ENCODE peak calls at places on chromosomes 6 and 20, in seven cellular contexts. N is neuronal stem cell, A is mesenchymal stem cell, F is H9, U is mesendoderm, L is IMR-90, O is H1. Z is an unnamed sample.

GRCh38 chr6:92779758-92780157 is 639.6 kb downstream of the EPHA7 start:
- DNase-seq in F (no peak), L (peak), O (no peak), U (no peak), N (no peak), A (peak), Z (no peak)

GRCh38 chr6:96811136-96811535 is 26.1 kb downstream of the GPR63 start:
- DNase-seq in O (no peak), L (no peak), A (no peak), N (peak), U (no peak), F (no peak), Z (peak)

GRCh38 chr6:88376197-88376596 is 210.1 kb upstream of the CNR1 start:
- DNase-seq in N (no peak), L (no peak), F (no peak), U (no peak), A (no peak), O (no peak), Z (no peak)

GRCh38 chr6:20723236-20723635 is 189.0 kb downstream of the CDKAL1 start:
- DNase-seq in L (no peak), A (no peak), O (no peak), U (no peak), F (no peak), N (no peak), Z (no peak)

GRCh38 chr20:644692-645317 is 8.2 kb downstream of the SRXN1 start:
- DNase-seq in N (no peak), U (no peak), L (no peak), F (no peak), A (no peak), O (no peak), Z (no peak)

GRCh38 chr20:43941476-43942212 is 27.0 kb downstream of the TOX2 start:
- DNase-seq in L (peak), O (no peak), A (no peak), F (no peak), N (no peak), U (no peak), Z (peak)

GRCh38 chr20:64064145-64064698 is 1.2 kb downstream of the TCEA2 start:
- DNase-seq in A (peak), F (no peak), N (no peak), U (no peak), O (no peak), L (peak), Z (no peak)

GRCh38 chr6:31972709-31973350 is 892 bp upstream of the DXO start:
- DNase-seq in L (peak), O (no peak), A (peak), F (no peak), N (no peak), U (peak), Z (no peak)

GRCh38 chr20:1370548-1371110 is 22.2 kb downstream of the FKBP1A start:
- DNase-seq in U (no peak), A (peak), O (no peak), N (no peak), F (no peak), L (peak), Z (no peak)

GRCh38 chr6:89989742-89990141 is 95.5 kb downstream of the GJA10 start:
- DNase-seq in O (no peak), F (no peak), U (peak), N (no peak), L (peak), A (peak), Z (peak)

GRCh38 chr20:10877345-10877744 is 203.5 kb upstream of the JAG1 start:
- DNase-seq in O (no peak), U (no peak), L (no peak), A (no peak), N (no peak), F (no peak), Z (no peak)

GRCh38 chr6:154961141-154961540 is 34.0 kb upstream of the TIAM2 start:
- DNase-seq in O (no peak), U (no peak), F (no peak), A (no peak), L (no peak), N (no peak), Z (no peak)

GRCh38 chr20:8709627-8710026 is 359.3 kb upstream of the PLCB4 start:
- DNase-seq in F (no peak), N (no peak), A (no peak), U (no peak), O (no peak), L (no peak), Z (no peak)

GRCh38 chr20:9130407-9130995 is 61.6 kb downstream of the PLCB4 start:
- DNase-seq in O (no peak), L (peak), U (no peak), F (no peak), N (no peak), A (peak), Z (no peak)

GRCh38 chr6:97866616-97867015 is 583.6 kb upstream of the MMS22L start:
- DNase-seq in U (no peak), O (no peak), F (no peak), L (no peak), N (no peak), A (no peak), Z (no peak)

GRCh38 chr6:1387632-1388031 is 1.7 kb upstream of the FOXF2 start:
- DNase-seq in A (no peak), N (peak), L (no peak), F (no peak), O (no peak), U (no peak), Z (no peak)

GRCh38 chr6:133083248-133083967 is 157.7 kb upstream of the EYA4 start:
- DNase-seq in L (no peak), O (no peak), U (no peak), N (no peak), A (no peak), F (no peak), Z (no peak)

GRCh38 chr20:19849341-19850189 is 91.5 kb downstream of the RIN2 start:
- DNase-seq in A (no peak), N (no peak), L (no peak), F (no peak), U (no peak), O (no peak), Z (no peak)

GRCh38 chr6:25028346-25028745 is 92.6 kb upstream of the RIPOR2 start:
- DNase-seq in N (no peak), U (no peak), L (no peak), O (no peak), A (no peak), F (no peak), Z (no peak)

GRCh38 chr6:69279805-69280204 is 517.0 kb downstream of the LMBRD1 start:
- DNase-seq in N (no peak), F (no peak), A (no peak), O (no peak), L (no peak), U (peak), Z (no peak)

GRCh38 chr20:52171025-52171424 is 20.6 kb downstream of the ZFP64 start:
- DNase-seq in L (no peak), F (no peak), N (no peak), O (no peak), A (no peak), U (peak), Z (no peak)

GRCh38 chr20:58524814-58525213 is 9.6 kb upstream of the APCDD1L start:
- DNase-seq in A (no peak), L (peak), F (peak), N (no peak), U (no peak), O (no peak), Z (peak)

GRCh38 chr6:68026483-68026882 is 608.6 kb upstream of the ADGRB3 start:
- DNase-seq in N (no peak), F (no peak), L (no peak), A (no peak), U (no peak), O (no peak), Z (no peak)

GRCh38 chr6:109025639-109026038 is 69.0 kb downstream of the SESN1 start:
- DNase-seq in L (no peak), N (no peak), U (no peak), A (no peak), F (no peak), O (no peak), Z (no peak)

GRCh38 chr20:9121211-9121610 is 52.3 kb downstream of the PLCB4 start:
- DNase-seq in F (no peak), O (no peak), A (no peak), U (no peak), L (no peak), N (no peak), Z (no peak)

GRCh38 chr6:103183831-103184411 is 1675.8 kb downstream of the HACE1 start:
- DNase-seq in F (peak), A (no peak), O (peak), N (peak), L (no peak), U (peak), Z (no peak)

GRCh38 chr6:136792066-136792944 is at the start of gene MAP3K5:
- DNase-seq in U (peak), O (peak), L (peak), F (peak), N (peak), A (peak), Z (peak)

GRCh38 chr6:14747881-14748520 is 497.9 kb upstream of the JARID2 start:
- DNase-seq in A (no peak), U (no peak), O (no peak), L (peak), N (no peak), F (no peak), Z (peak)

GRCh38 chr6:150539568-150539967 is 60.1 kb upstream of the PLEKHG1 start:
- DNase-seq in U (no peak), O (no peak), L (no peak), F (no peak), A (no peak), N (no peak), Z (no peak)

GRCh38 chr20:41003143-41003932 is 25.3 kb upstream of the TOP1 start:
- DNase-seq in O (no peak), A (peak), U (peak), F (peak), L (peak), N (no peak), Z (peak)

GRCh38 chr6:16929814-16930213 is 168.6 kb upstream of the ATXN1 start:
- DNase-seq in L (peak), A (peak), N (no peak), U (no peak), O (no peak), F (no peak), Z (no peak)

GRCh38 chr6:52493669-52494068 is 73.5 kb downstream of the EFHC1 start:
- DNase-seq in U (no peak), A (no peak), F (no peak), N (no peak), L (peak), O (no peak), Z (no peak)

DNA sequence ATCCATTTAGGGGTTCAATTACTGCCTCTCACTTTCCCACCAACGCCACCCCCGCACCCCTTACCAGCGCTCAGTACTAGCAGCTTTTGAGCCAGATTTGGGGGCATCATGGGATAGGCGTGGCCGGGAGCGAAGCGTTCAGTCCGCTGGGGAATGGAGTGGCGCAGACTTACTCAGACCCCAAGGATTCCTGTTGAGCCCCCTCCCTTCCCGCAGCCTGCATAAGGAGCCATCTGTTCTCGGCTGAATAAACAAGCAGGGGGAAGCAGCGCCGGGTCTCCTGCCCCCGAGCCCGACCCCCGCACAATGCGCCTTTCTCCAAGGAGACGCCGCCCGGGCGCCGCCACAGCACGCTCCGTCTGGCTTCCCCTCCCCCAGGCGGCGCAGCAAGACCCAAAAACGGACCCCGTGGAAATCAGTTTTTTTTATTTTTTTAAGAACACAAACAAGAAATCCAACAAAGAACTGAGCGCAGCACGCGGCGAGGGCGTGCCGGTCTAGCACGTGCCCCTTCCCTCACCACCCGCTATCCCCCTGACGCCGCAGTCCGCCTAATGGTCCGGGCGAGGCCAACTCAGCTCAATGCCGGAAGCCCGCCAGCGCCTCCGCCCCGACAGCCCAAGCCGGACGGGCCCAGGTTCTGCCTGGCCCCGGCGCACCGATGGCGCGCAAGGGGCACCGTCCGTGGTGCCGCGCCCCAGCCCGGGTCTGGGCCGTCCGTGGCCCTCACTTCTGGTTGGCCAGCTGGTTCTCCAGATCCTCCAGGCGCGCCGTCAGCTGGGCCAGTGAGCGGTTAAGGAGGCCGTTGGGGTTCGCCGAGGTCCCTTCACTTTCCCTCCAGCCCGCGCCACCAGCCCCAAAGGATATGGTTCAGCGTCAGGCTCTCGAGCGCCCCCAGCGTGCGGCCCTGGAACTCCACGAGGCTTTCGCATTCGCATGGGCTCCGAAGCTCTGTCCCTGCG is 13.3 kb upstream of the RBPJL start:
- DNase-seq in F (peak), O (peak), A (peak), L (peak), N (peak), U (peak), Z (peak)
- H2BK120ac ChIP-seq in F (no peak), O (no peak), A (peak), L (peak), N (peak), U (no peak), Z (peak)

GRCh38 chr6:26403888-26404287 is 1.8 kb downstream of the BTN3A1 start:
- DNase-seq in O (no peak), L (no peak), A (no peak), F (no peak), U (peak), N (no peak), Z (no peak)

GRCh38 chr6:26400626-26401025 is 1.4 kb upstream of the BTN3A1 start:
- DNase-seq in N (no peak), U (no peak), L (no peak), F (no peak), A (no peak), O (no peak), Z (no peak)

GRCh38 chr6:26401389-26401986 is 587 bp upstream of the BTN3A1 start:
- DNase-seq in O (no peak), N (no peak), F (no peak), A (no peak), U (no peak), L (no peak), Z (no peak)

GRCh38 chr6:26401987-26402658 is at the start of gene BTN3A1:
- DNase-seq in N (peak), U (peak), A (peak), F (peak), L (peak), O (peak), Z (peak)

GRCh38 chr6:26404534-26404933 is 2.5 kb downstream of the BTN3A1 start:
- DNase-seq in A (no peak), L (no peak), N (no peak), U (no peak), O (no peak), F (no peak), Z (no peak)
- H2BK120ac ChIP-seq in A (no peak), L (no peak), N (no peak), U (no peak), O (no peak), F (no peak), Z (no peak)

DNA sequence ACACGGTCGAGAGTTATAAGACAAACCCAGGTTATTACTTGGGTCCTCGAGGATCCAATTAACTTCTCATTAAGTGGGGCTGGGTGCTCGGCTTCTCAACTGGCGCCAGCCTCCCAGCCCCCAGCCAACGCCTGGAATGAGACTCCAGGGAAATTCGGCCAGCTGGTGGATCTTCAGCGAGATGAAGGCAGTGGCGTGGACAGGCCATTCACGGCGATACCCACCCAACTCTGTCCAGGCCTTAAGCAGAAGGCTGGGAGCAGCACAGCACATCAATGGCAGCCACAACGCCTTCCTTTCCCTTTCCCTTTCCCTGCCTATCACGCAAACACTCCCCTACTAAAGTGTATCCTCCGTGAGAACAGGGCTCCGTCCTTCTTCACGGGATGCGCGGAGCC is 852 bp downstream of the METTL24 start:
- DNase-seq in A (no peak), F (no peak), L (no peak), O (no peak), N (no peak), U (no peak), Z (no peak)
- H2BK120ac ChIP-seq in A (no peak), F (no peak), L (no peak), O (no peak), N (no peak), U (no peak), Z (peak)

DNA sequence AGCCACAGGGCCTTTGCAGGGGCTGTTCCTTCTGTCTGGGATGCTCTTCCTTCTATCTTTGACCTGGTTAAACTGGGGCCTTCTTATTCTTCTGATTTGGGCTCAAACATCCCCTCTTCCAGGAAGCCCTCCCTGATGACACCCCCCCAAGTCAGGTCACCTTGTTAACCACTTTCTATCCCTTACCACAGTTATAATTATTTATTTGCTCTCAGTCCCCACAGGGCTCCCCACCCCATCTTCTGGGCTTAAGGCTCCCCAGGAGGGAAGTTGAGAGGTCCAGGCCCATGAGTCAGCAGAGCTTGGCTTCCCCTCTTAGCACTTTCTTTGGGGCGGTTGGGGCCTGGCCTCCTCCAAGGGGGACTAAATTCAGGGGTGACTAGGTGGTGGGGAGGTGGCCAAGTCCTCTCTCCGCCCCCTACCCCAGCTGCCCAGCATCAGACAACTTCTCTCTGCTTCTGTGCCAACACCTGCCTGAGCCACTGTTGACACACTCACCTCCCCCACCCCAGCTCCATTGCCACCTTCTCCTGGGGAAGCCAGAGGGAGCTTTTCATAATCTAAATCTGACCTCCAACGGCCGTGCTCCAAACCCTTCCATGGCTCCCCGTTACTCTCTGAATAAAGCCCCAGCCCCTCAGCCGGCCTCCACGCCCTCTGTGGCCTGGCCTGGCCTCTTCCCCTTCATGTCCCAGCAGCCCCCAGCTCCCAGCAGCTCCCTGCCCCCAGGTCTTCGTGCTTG is 70.0 kb downstream of the CEBPB start:
- DNase-seq in F (no peak), U (no peak), L (no peak), N (no peak), O (no peak), A (no peak), Z (no peak)
- H2BK120ac ChIP-seq in F (no peak), U (no peak), L (peak), N (no peak), O (no peak), A (peak), Z (no peak)

GRCh38 chr6:36874016-36874442 is 574 bp downstream of the PPIL1 start:
- DNase-seq in A (no peak), L (peak), F (no peak), O (no peak), N (no peak), U (no peak), Z (peak)
- H2BK120ac ChIP-seq in A (no peak), L (peak), F (no peak), O (no peak), N (no peak), U (no peak), Z (no peak)

DNA sequence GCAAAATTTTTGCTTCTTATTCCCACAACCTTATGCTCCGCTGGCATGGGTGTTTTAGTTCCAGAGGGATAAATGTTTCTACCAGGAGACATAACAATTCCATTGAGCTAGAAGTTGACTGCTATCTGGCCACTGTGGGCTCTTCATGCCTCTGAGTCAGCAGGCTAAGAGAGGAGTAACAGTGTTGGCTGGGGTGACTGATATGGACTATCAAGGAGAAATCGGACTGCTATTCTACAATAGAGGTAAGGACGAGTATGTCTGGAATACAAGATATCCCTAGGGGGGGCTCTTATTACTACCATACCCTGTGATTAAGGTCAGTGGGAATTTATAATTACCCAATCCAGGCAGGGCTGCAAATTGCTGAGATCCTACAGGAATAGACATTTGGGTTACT is 26.9 kb downstream of the FBXO30 start:
- DNase-seq in O (no peak), U (no peak), A (no peak), L (no peak), N (no peak), F (no peak), Z (no peak)
- H2BK120ac ChIP-seq in O (no peak), U (no peak), A (no peak), L (no peak), N (no peak), F (no peak), Z (no peak)

Z was measured in trophoblast cell.